ENCODE peak calls at places on chromosomes 2 and 18, in ten cellular contexts. L is upper lobe of left lung, D is SK-N-SH, Z is Peyer's patch, O is body of pancreas, V is choroid plexus epithelial cell, T is lower lobe of right lung, X is fibroblast of lung, C is heart left ventricle, F is cardiac muscle cell. H is an unnamed sample.

GRCh38 chr2:121547646-121548045 is 17.0 kb downstream of the RNU4ATAC start:
- DNase-seq in O (no peak), C (no peak), T (no peak), F (no peak), L (no peak), X (no peak), D (no peak), Z (no peak), V (no peak), H (no peak)

GRCh38 chr2:241776336-241777166 is at the start of gene GAL3ST2:
- DNase-seq in X (no peak), C (no peak), F (no peak), V (no peak), T (no peak), L (peak), D (peak), O (no peak), Z (no peak), H (no peak)

GRCh38 chr2:238235331-238235732 is 4.5 kb downstream of the HES6 start:
- DNase-seq in X (peak), O (no peak), T (no peak), D (no peak), C (no peak), L (no peak), F (peak), V (peak), Z (no peak), H (no peak)

GRCh38 chr2:199596549-199596948 is 138.8 kb upstream of the SATB2 start:
- DNase-seq in F (peak), X (peak), L (no peak), C (no peak), T (no peak), Z (no peak), O (peak), V (peak), D (no peak), H (peak)

GRCh38 chr2:180125245-180125962 is 118.3 kb upstream of the CWC22 start:
- DNase-seq in T (peak), C (peak), F (peak), D (peak), V (peak), O (peak), Z (peak), L (no peak), X (peak), H (peak)

GRCh38 chr2:129699781-129700573 is 279.5 kb upstream of the RAB6C start:
- DNase-seq in V (no peak), X (no peak), L (no peak), C (no peak), T (no peak), O (no peak), Z (no peak), D (no peak), F (no peak), H (no peak)

GRCh38 chr18:35345460-35345921 is 1.3 kb upstream of the ZNF24 start:
- DNase-seq in V (peak), D (no peak), Z (peak), L (no peak), O (peak), C (no peak), X (peak), T (no peak), F (peak), H (no peak)

GRCh38 chr2:219277703-219278654 is 1.2 kb upstream of the DNAJB2 start:
- DNase-seq in Z (peak), L (peak), D (peak), V (peak), X (peak), T (peak), C (peak), F (peak), O (peak), H (peak)

GRCh38 chr18:49303376-49303775 is 157.1 kb downstream of the DYM start:
- DNase-seq in C (no peak), O (no peak), L (no peak), F (no peak), Z (no peak), X (no peak), T (no peak), D (no peak), V (no peak), H (no peak)

GRCh38 chr2:196635156-196635555 is 4.4 kb upstream of the CCDC150 start:
- DNase-seq in V (no peak), X (no peak), D (no peak), Z (no peak), O (no peak), C (no peak), L (no peak), T (no peak), F (peak), H (no peak)

GRCh38 chr2:242017086-242017485 is 147.6 kb downstream of the RTP5 start:
- DNase-seq in L (no peak), C (no peak), O (peak), D (no peak), F (no peak), X (no peak), V (no peak), Z (no peak), T (no peak), H (no peak)

GRCh38 chr2:41932241-41933034 is 115.4 kb upstream of the PKDCC start:
- DNase-seq in T (peak), D (peak), F (peak), X (peak), C (peak), V (peak), L (no peak), Z (peak), O (peak), H (no peak)

GRCh38 chr2:230439590-230439989 is 23.6 kb downstream of the SP100 start:
- DNase-seq in L (no peak), Z (no peak), V (no peak), X (no peak), F (no peak), O (no peak), D (no peak), C (no peak), T (no peak), H (no peak)

GRCh38 chr18:42839408-42839807 is 276.1 kb downstream of the RIT2 start:
- DNase-seq in V (no peak), X (peak), T (no peak), L (no peak), O (no peak), F (peak), D (no peak), C (no peak), Z (no peak), H (no peak)

GRCh38 chr2:42047488-42048317 is at the start of gene PKDCC:
- DNase-seq in D (peak), X (peak), T (peak), F (peak), O (peak), Z (peak), L (peak), V (peak), C (peak), H (peak)

GRCh38 chr2:7379799-7380198 is 462.6 kb downstream of the RNF144A start:
- DNase-seq in L (no peak), Z (no peak), T (no peak), O (peak), D (no peak), V (no peak), C (no peak), F (no peak), X (no peak), H (peak)

GRCh38 chr2:228688007-228688645 is 506.6 kb upstream of the SPHKAP start:
- DNase-seq in F (peak), T (no peak), Z (no peak), O (no peak), C (no peak), L (no peak), D (no peak), V (peak), X (peak), H (no peak)

GRCh38 chr18:3654442-3655253 is 204.7 kb downstream of the TGIF1 start:
- DNase-seq in X (peak), O (no peak), F (no peak), L (no peak), T (no peak), C (no peak), Z (no peak), V (no peak), D (peak), H (no peak)

GRCh38 chr2:235654115-235654514 is 160.3 kb downstream of the AGAP1 start:
- DNase-seq in X (no peak), O (no peak), V (peak), D (no peak), F (no peak), C (no peak), L (no peak), T (no peak), Z (no peak), H (no peak)

GRCh38 chr2:3256655-3257054 is 121.0 kb downstream of the EIPR1 start:
- DNase-seq in Z (no peak), T (no peak), O (no peak), L (peak), D (no peak), F (no peak), V (no peak), C (no peak), X (no peak), H (no peak)

GRCh38 chr18:74191577-74191976 is 43.3 kb downstream of the TIMM21 start:
- DNase-seq in Z (no peak), D (no peak), X (no peak), O (no peak), V (no peak), L (no peak), T (no peak), C (no peak), F (no peak), H (no peak)

GRCh38 chr18:58223717-58224424 is 179.8 kb downstream of the NEDD4L start:
- DNase-seq in D (peak), T (peak), F (peak), X (peak), Z (no peak), L (no peak), V (peak), C (peak), O (peak), H (no peak)

GRCh38 chr2:239928457-239929350 is 96.4 kb downstream of the NDUFA10 start:
- DNase-seq in O (no peak), C (peak), F (no peak), V (no peak), T (peak), D (no peak), L (peak), X (no peak), Z (peak), H (no peak)

GRCh38 chr2:106878206-106878605 is 7.8 kb downstream of the ST6GAL2 start:
- DNase-seq in Z (no peak), T (no peak), X (no peak), C (no peak), O (no peak), F (no peak), L (no peak), V (no peak), D (no peak), H (no peak)

GRCh38 chr2:234249006-234249405 is 198.5 kb downstream of the SPP2 start:
- DNase-seq in C (no peak), V (no peak), O (no peak), T (no peak), Z (no peak), X (no peak), D (no peak), F (no peak), L (no peak), H (no peak)

GRCh38 chr2:96397756-96398525 is 62.4 kb downstream of the NCAPH start:
- DNase-seq in V (no peak), F (no peak), T (no peak), Z (no peak), X (no peak), D (no peak), O (no peak), L (peak), C (no peak), H (no peak)

GRCh38 chr2:105411720-105412407 is 13.0 kb upstream of the FHL2 start:
- DNase-seq in Z (no peak), O (no peak), C (no peak), V (no peak), X (no peak), D (no peak), L (no peak), F (no peak), T (no peak), H (no peak)

GRCh38 chr2:166344286-166345113 is 31.2 kb downstream of the SCN9A start:
- DNase-seq in O (no peak), D (peak), V (peak), F (peak), X (peak), T (no peak), C (no peak), L (no peak), Z (no peak), H (no peak)

GRCh38 chr2:24122-24521 is 22.2 kb downstream of the FAM110C start:
- DNase-seq in Z (no peak), D (no peak), O (peak), V (no peak), X (no peak), C (no peak), L (no peak), T (no peak), F (no peak), H (no peak)

GRCh38 chr18:63336366-63337099 is 17.0 kb upstream of the BCL2 start:
- DNase-seq in F (peak), X (peak), D (no peak), C (no peak), O (no peak), Z (no peak), L (no peak), V (peak), T (no peak), H (peak)

GRCh38 chr18:13915391-13915790 is at the start of gene MC2R:
- DNase-seq in V (no peak), F (no peak), C (no peak), Z (no peak), O (no peak), D (no peak), X (no peak), L (no peak), T (no peak), H (no peak)

GRCh38 chr18:13913205-13913604 is 2.1 kb downstream of the MC2R start:
- DNase-seq in T (no peak), X (no peak), O (no peak), C (no peak), D (no peak), Z (no peak), V (no peak), F (no peak), L (no peak), H (no peak)

GRCh38 chr18:13912601-13913000 is 2.7 kb downstream of the MC2R start:
- DNase-seq in X (no peak), O (no peak), V (no peak), C (no peak), Z (no peak), L (no peak), D (no peak), T (no peak), F (no peak), H (no peak)

GRCh38 chr18:13914756-13915155 is 580 bp downstream of the MC2R start:
- DNase-seq in Z (no peak), O (no peak), V (no peak), D (no peak), L (no peak), X (no peak), C (no peak), T (no peak), F (no peak), H (no peak)

DNA sequence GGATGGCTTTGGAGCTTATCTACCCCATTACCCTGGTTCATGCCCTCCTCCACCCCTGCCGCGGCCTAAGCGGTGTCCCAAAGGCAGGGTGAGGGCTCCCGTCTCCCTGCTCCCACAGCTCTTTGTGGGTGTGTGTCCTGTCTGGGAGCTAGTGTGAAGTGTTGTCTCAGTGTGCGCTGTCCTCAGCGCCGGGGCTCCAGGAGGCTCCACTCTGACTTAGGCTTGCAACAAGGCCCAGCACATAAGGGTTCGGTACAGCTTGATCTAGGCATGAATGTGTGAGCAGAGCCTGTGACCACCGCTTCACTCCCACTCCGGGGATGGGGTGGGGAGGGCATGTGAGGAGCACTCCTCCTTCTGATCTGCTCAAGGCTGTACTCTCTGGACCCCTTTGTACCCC is 1.2 kb downstream of the MC2R start:
- DNase-seq in F (no peak), V (no peak), Z (no peak), L (no peak), C (no peak), X (no peak), O (no peak), D (no peak), T (no peak), H (no peak)
- TF ChIP-seq CTCF in F (no peak), V (no peak), Z (no peak), L (no peak), C (no peak), X (no peak), O (no peak), D (no peak), T (no peak), H (no peak)

DNA sequence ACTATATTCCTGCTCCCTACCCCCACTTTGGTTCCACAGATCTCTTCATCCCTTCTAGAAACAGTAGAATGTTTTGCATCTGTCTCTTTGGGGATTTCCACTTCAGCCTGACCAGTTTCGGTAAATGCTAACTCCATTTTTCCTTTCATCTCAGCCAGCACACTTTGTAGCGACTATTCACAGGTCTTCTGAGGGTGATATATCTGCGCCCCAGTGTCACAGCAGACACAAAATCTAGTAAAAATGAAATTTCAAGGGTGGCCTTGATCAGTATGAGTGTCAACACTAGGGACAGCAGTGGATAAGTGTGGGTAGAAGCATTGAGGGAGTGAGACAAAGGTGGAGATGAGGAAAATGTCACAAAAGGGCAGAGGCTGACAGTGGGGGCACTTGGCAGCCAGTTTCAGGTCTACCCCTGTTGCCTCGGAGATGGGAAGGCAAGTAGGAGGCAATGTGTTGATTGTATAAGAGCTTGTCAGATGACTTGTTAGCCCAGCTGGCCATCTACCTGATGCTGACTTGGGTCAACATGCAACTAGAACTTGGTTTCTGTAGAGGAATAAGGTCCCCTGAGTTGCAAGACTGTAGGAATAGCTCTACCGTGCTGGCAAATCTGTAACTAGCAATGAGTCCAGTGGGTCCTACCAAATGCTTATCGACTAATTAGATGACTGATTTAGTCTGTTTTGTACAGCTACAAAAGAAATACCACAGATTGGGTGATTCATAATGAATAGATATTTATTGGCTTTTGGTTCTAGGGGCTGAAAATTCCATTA is 60.7 kb downstream of the CXCR4 start:
- DNase-seq in D (no peak), V (no peak), Z (no peak), F (no peak), T (no peak), C (no peak), O (no peak), L (no peak), X (no peak), H (no peak)
- H3K4me3 ChIP-seq in D (no peak), V (no peak), Z (no peak), F (no peak), T (no peak), C (no peak), O (no peak), L (no peak), X (no peak), H (no peak)

GRCh38 chr2:157840568-157841156 is 35.5 kb downstream of the ACVR1 start:
- DNase-seq in C (peak), L (peak), F (peak), Z (no peak), X (peak), T (peak), D (no peak), V (peak), O (peak), H (no peak)
- TF ChIP-seq CTCF in C (no peak), L (peak), F (peak), Z (no peak), X (peak), T (no peak), D (no peak), V (peak), O (peak), H (no peak)

GRCh38 chr2:63053235-63053888 is 2.7 kb downstream of the OTX1 start:
- DNase-seq in L (no peak), F (no peak), T (no peak), D (no peak), O (no peak), Z (no peak), C (no peak), V (no peak), X (no peak), H (no peak)
- H3K4me3 ChIP-seq in L (peak), F (no peak), T (no peak), D (no peak), O (no peak), Z (no peak), C (no peak), V (no peak), X (no peak), H (no peak)